ENCODE peak calls at places on chromosome 22, in six cellular contexts. N is HFFc6; F is activated CD8-positive, alpha-beta memory T cell treated with anti-CD3 and anti-CD28 coated beads for 1 hour; E is mesendoderm; W is hepatocyte; D is fibroblast of lung. J is an unnamed sample.
A peak's percentile ranks its signal among the peaks of the same experiment; 100 is the strongest.

GRCh38 chr22:40276877-40277823 is 69.2 kb upstream of the ADSL start:
- DNase-seq in W (no peak), E (no peak), F (no peak), N (peak; percentile 28), D (peak; percentile 60), J (no peak)

GRCh38 chr22:47294222-47294532 is 531.7 kb downstream of the TBC1D22A start:
- DNase-seq in D (peak; percentile 69), E (no peak), N (peak; percentile 32), F (no peak), W (no peak), J (no peak)

GRCh38 chr22:24230911-24231656 is 13.8 kb downstream of the GGT5 start:
- DNase-seq in E (peak; percentile 70), N (no peak), F (peak; percentile 57), D (no peak), W (peak; percentile 40), J (peak; percentile 18)

GRCh38 chr22:43110444-43110926 is at the start of gene BIK:
- DNase-seq in N (no peak), F (peak; percentile 32), D (no peak), W (peak; percentile 68), E (peak; percentile 62), J (peak; percentile 40)

GRCh38 chr22:49297871-49298721 is 529.6 kb downstream of the BRD1 start:
- DNase-seq in N (no peak), E (peak; percentile 10), W (no peak), D (no peak), F (no peak), J (no peak)

GRCh38 chr22:45784357-45785277 is 113.0 kb downstream of the ATXN10 start:
- DNase-seq in N (no peak), F (no peak), E (peak; percentile 25), D (no peak), W (no peak), J (no peak)

GRCh38 chr22:32564170-32565001 is 89.8 kb downstream of the FBXO7 start:
- DNase-seq in E (no peak), F (no peak), N (peak; percentile 68), W (no peak), D (peak; percentile 66), J (no peak)

GRCh38 chr22:44180706-44181032 is at the start of gene PARVG:
- DNase-seq in F (no peak), D (no peak), E (peak; percentile 59), W (peak; percentile 28), N (no peak), J (no peak)

GRCh38 chr22:26751217-26751616 is 93.8 kb downstream of the MIAT start:
- DNase-seq in D (peak; percentile 57), N (no peak), W (peak; percentile 19), E (peak; percentile 98), F (no peak), J (no peak)

GRCh38 chr22:37267128-37267587 is 15.2 kb upstream of the CYTH4 start:
- DNase-seq in N (no peak), E (peak; percentile 64), D (no peak), F (peak; percentile 60), W (peak; percentile 68), J (peak; percentile 20)

GRCh38 chr22:44793106-44793505 is 40.7 kb downstream of the ARHGAP8 start:
- DNase-seq in D (no peak), N (no peak), W (no peak), E (no peak), F (no peak), J (no peak)

GRCh38 chr22:46090051-46090591 is 60.2 kb upstream of the PPARA start:
- DNase-seq in N (no peak), D (peak; percentile 56), E (no peak), F (no peak), W (no peak), J (no peak)

GRCh38 chr22:46462726-46463371 is 74.6 kb downstream of the CELSR1 start:
- DNase-seq in E (no peak), D (peak; percentile 90), N (peak; percentile 85), W (peak; percentile 52), F (no peak), J (no peak)

GRCh38 chr22:32852346-32853251 is 51.1 kb downstream of the TIMP3 start:
- DNase-seq in N (no peak), D (no peak), E (no peak), F (no peak), W (peak; percentile 36), J (no peak)

GRCh38 chr22:37063436-37064420 is 12.2 kb downstream of the KCTD17 start:
- DNase-seq in D (no peak), W (no peak), E (no peak), N (no peak), F (no peak), J (no peak)

GRCh38 chr22:27798526-27799333 is 2.8 kb downstream of the MN1 start:
- DNase-seq in F (no peak), W (no peak), N (no peak), D (peak; percentile 63), E (peak; percentile 66), J (no peak)

GRCh38 chr22:31659246-31659645 is 2.8 kb downstream of the PISD start:
- DNase-seq in D (peak; percentile 50), E (no peak), N (no peak), W (no peak), F (no peak), J (no peak)

GRCh38 chr22:37844904-37845334 is 785 bp upstream of the ANKRD54 start:
- DNase-seq in E (no peak), D (no peak), F (no peak), W (no peak), N (no peak), J (no peak)

GRCh38 chr22:17784776-17785175 is 10.5 kb upstream of the BID start:
- DNase-seq in N (no peak), W (no peak), F (no peak), D (no peak), E (no peak), J (no peak)

GRCh38 chr22:48796295-48797015 is 1031.2 kb downstream of the BRD1 start:
- DNase-seq in W (no peak), D (peak; percentile 4), F (no peak), N (no peak), E (peak; percentile 74), J (no peak)

GRCh38 chr22:31616315-31616980 is 45.6 kb downstream of the PISD start:
- DNase-seq in W (peak; percentile 59), F (no peak), E (no peak), N (no peak), D (no peak), J (no peak)

GRCh38 chr22:17430298-17430900 is 61.1 kb downstream of the CECR2 start:
- DNase-seq in F (no peak), N (no peak), E (no peak), D (peak; percentile 35), W (peak; percentile 23), J (no peak)

GRCh38 chr22:43901976-43902643 is 10.3 kb upstream of the PNPLA5 start:
- DNase-seq in N (peak; percentile 94), W (no peak), F (no peak), D (peak; percentile 97), E (peak; percentile 62), J (no peak)

GRCh38 chr22:50720301-50720845 is 17.6 kb upstream of the ACR start:
- DNase-seq in N (no peak), D (no peak), W (peak; percentile 46), E (peak; percentile 6), F (no peak), J (no peak)

GRCh38 chr22:22215659-22216449 is 28.7 kb upstream of the VPREB1 start:
- DNase-seq in F (no peak), N (no peak), D (no peak), E (no peak), W (no peak), J (no peak)

GRCh38 chr22:31075961-31076360 is 5.2 kb upstream of the SMTN start:
- DNase-seq in N (no peak), W (peak; percentile 70), F (no peak), E (no peak), D (no peak), J (no peak)

GRCh38 chr22:27419473-27419872 is 382.1 kb downstream of the MN1 start:
- DNase-seq in F (no peak), E (no peak), N (no peak), W (no peak), D (peak; percentile 49), J (no peak)

GRCh38 chr22:34294986-34295385 is 374.7 kb upstream of the LARGE1 start:
- DNase-seq in N (no peak), D (no peak), F (no peak), E (no peak), W (peak; percentile 11), J (no peak)

GRCh38 chr22:30717331-30717921 is 22.8 kb downstream of the OSBP2 start:
- DNase-seq in D (peak; percentile 86), F (no peak), W (no peak), E (no peak), N (peak; percentile 78), J (no peak)

GRCh38 chr22:44677299-44678244 is 24.4 kb upstream of the PRR5 start:
- DNase-seq in F (no peak), D (no peak), E (no peak), W (no peak), N (no peak), J (no peak)

J was measured in Kasumi-1.